ENCODE peak calls at places on chromosomes 7 and 10, in five cellular contexts. One of them, this sample, is unnamed.

GRCh38 chr10:117339569-117339968 is 35.7 kb downstream of the PDZD8 start:
- DNase-seq in A549: no peak
- DNase-seq in HepG2: no peak
- DNase-seq in H1: no peak
- DNase-seq in K562: no peak
- DNase-seq in this sample: no peak

GRCh38 chr7:99021941-99022560 is 121.9 kb downstream of the SMURF1 start:
- DNase-seq in A549: no peak
- DNase-seq in HepG2: no peak
- DNase-seq in H1: no peak
- DNase-seq in K562: no peak
- DNase-seq in this sample: no peak

GRCh38 chr7:55019691-55020480 is 1.1 kb downstream of the EGFR start:
- DNase-seq in A549: peak; percentile 62
- DNase-seq in HepG2: no peak
- DNase-seq in H1: peak; percentile 61
- DNase-seq in K562: no peak
- DNase-seq in this sample: peak; percentile 52

GRCh38 chr7:13879994-13880686 is 109.3 kb downstream of the ETV1 start:
- DNase-seq in A549: no peak
- DNase-seq in HepG2: no peak
- DNase-seq in H1: no peak
- DNase-seq in K562: no peak
- DNase-seq in this sample: no peak

GRCh38 chr10:131788386-131788785 is 112.4 kb upstream of the PPP2R2D start:
- DNase-seq in A549: no peak
- DNase-seq in HepG2: no peak
- DNase-seq in H1: no peak
- DNase-seq in K562: no peak
- DNase-seq in this sample: peak; percentile 38

GRCh38 chr10:60182691-60183090 is 207.0 kb downstream of the ANK3 start:
- DNase-seq in A549: no peak
- DNase-seq in HepG2: no peak
- DNase-seq in H1: no peak
- DNase-seq in K562: no peak
- DNase-seq in this sample: no peak

GRCh38 chr7:14377646-14378266 is 388.3 kb upstream of the ETV1 start:
- DNase-seq in A549: no peak
- DNase-seq in HepG2: no peak
- DNase-seq in H1: no peak
- DNase-seq in K562: no peak
- DNase-seq in this sample: no peak

GRCh38 chr10:1199897-1200721 is 143.9 kb downstream of the WDR37 start:
- DNase-seq in A549: no peak
- DNase-seq in HepG2: no peak
- DNase-seq in H1: peak; percentile 44
- DNase-seq in K562: no peak
- DNase-seq in this sample: peak; percentile 12

GRCh38 chr10:103616705-103617361 is 123.3 kb downstream of the NEURL1 start:
- DNase-seq in A549: no peak
- DNase-seq in HepG2: no peak
- DNase-seq in H1: no peak
- DNase-seq in K562: no peak
- DNase-seq in this sample: no peak

GRCh38 chr10:113322843-113323242 is 230.0 kb upstream of the HABP2 start:
- DNase-seq in A549: no peak
- DNase-seq in HepG2: no peak
- DNase-seq in H1: no peak
- DNase-seq in K562: no peak
- DNase-seq in this sample: no peak

GRCh38 chr7:108321359-108321758 is 134.9 kb downstream of the NRCAM start:
- DNase-seq in A549: no peak
- DNase-seq in HepG2: no peak
- DNase-seq in H1: no peak
- DNase-seq in K562: no peak
- DNase-seq in this sample: no peak

GRCh38 chr7:46479680-46480079 is 558.6 kb upstream of the IGFBP3 start:
- DNase-seq in A549: no peak
- DNase-seq in HepG2: no peak
- DNase-seq in H1: no peak
- DNase-seq in K562: no peak
- DNase-seq in this sample: no peak

GRCh38 chr7:91085175-91085574 is 179.1 kb upstream of the FZD1 start:
- DNase-seq in A549: no peak
- DNase-seq in HepG2: no peak
- DNase-seq in H1: no peak
- DNase-seq in K562: no peak
- DNase-seq in this sample: no peak

GRCh38 chr7:73768661-73769480 is 1.2 kb downstream of the CLDN3 start:
- DNase-seq in A549: no peak
- DNase-seq in HepG2: no peak
- DNase-seq in H1: no peak
- DNase-seq in K562: no peak
- DNase-seq in this sample: peak; percentile 23

GRCh38 chr10:117016271-117016670 is 11.3 kb upstream of the SHTN1 start:
- DNase-seq in A549: no peak
- DNase-seq in HepG2: no peak
- DNase-seq in H1: no peak
- DNase-seq in K562: no peak
- DNase-seq in this sample: no peak

GRCh38 chr10:3780766-3781457 is 4.1 kb downstream of the KLF6 start:
- DNase-seq in A549: no peak
- DNase-seq in HepG2: no peak
- DNase-seq in H1: no peak
- DNase-seq in K562: no peak
- DNase-seq in this sample: no peak

GRCh38 chr10:68897336-68897741 is 3.8 kb upstream of the DDX50 start:
- DNase-seq in A549: peak; percentile 49
- DNase-seq in HepG2: peak; percentile 64
- DNase-seq in H1: peak; percentile 59
- DNase-seq in K562: peak; percentile 64
- DNase-seq in this sample: peak; percentile 46

GRCh38 chr7:24659505-24659904 is 86.3 kb downstream of the PALS2 start:
- DNase-seq in A549: no peak
- DNase-seq in HepG2: no peak
- DNase-seq in H1: no peak
- DNase-seq in K562: no peak
- DNase-seq in this sample: no peak

GRCh38 chr7:151398446-151399304 is 11.2 kb downstream of the WDR86 start:
- DNase-seq in A549: no peak
- DNase-seq in HepG2: no peak
- DNase-seq in H1: no peak
- DNase-seq in K562: no peak
- DNase-seq in this sample: no peak

GRCh38 chr10:49605939-49606509 is 4.1 kb upstream of the SLC18A3 start:
- DNase-seq in A549: no peak
- DNase-seq in HepG2: no peak
- DNase-seq in H1: no peak
- DNase-seq in K562: no peak
- DNase-seq in this sample: peak; percentile 3

GRCh38 chr7:96397936-96398596 is 76.2 kb upstream of the SLC25A13 start:
- DNase-seq in A549: no peak
- DNase-seq in HepG2: no peak
- DNase-seq in H1: no peak
- DNase-seq in K562: no peak
- DNase-seq in this sample: peak; percentile 21

GRCh38 chr7:17671956-17672355 is 268.3 kb downstream of the SNX13 start:
- DNase-seq in A549: no peak
- DNase-seq in HepG2: no peak
- DNase-seq in H1: no peak
- DNase-seq in K562: no peak
- DNase-seq in this sample: no peak

GRCh38 chr7:100021297-100021696 is 5.9 kb downstream of the ZKSCAN1 start:
- DNase-seq in A549: no peak
- DNase-seq in HepG2: no peak
- DNase-seq in H1: no peak
- DNase-seq in K562: no peak
- DNase-seq in this sample: no peak

GRCh38 chr10:111875760-111876159 is 307.8 kb downstream of the GPAM start:
- DNase-seq in A549: no peak
- DNase-seq in HepG2: no peak
- DNase-seq in H1: no peak
- DNase-seq in K562: no peak
- DNase-seq in this sample: no peak

GRCh38 chr7:100818366-100818765 is 9.0 kb downstream of the EPHB4 start:
- DNase-seq in A549: no peak
- DNase-seq in HepG2: no peak
- DNase-seq in H1: no peak
- DNase-seq in K562: no peak
- DNase-seq in this sample: no peak

GRCh38 chr10:92242910-92243671 is 47.8 kb downstream of the CPEB3 start:
- DNase-seq in A549: no peak
- DNase-seq in HepG2: peak; percentile 58
- DNase-seq in H1: no peak
- DNase-seq in K562: peak; percentile 48
- DNase-seq in this sample: peak; percentile 40

GRCh38 chr10:115022754-115023153 is 70.4 kb upstream of the ATRNL1 start:
- DNase-seq in A549: no peak
- DNase-seq in HepG2: no peak
- DNase-seq in H1: peak; percentile 24
- DNase-seq in K562: no peak
- DNase-seq in this sample: no peak

GRCh38 chr10:28910960-28911359 is 233.6 kb downstream of the BAMBI start:
- DNase-seq in A549: no peak
- DNase-seq in HepG2: no peak
- DNase-seq in H1: no peak
- DNase-seq in K562: no peak
- DNase-seq in this sample: no peak

GRCh38 chr10:25157650-25158049 is 17.2 kb upstream of the GPR158 start:
- DNase-seq in A549: no peak
- DNase-seq in HepG2: no peak
- DNase-seq in H1: no peak
- DNase-seq in K562: no peak
- DNase-seq in this sample: no peak

GRCh38 chr10:7445474-7446135 is 34.8 kb upstream of the SFMBT2 start:
- DNase-seq in A549: no peak
- DNase-seq in HepG2: no peak
- DNase-seq in H1: no peak
- DNase-seq in K562: no peak
- DNase-seq in this sample: no peak

GRCh38 chr7:158531661-158532060 is 56.0 kb downstream of the PTPRN2 start:
- DNase-seq in A549: no peak
- DNase-seq in HepG2: no peak
- DNase-seq in H1: no peak
- DNase-seq in K562: no peak
- DNase-seq in this sample: no peak

GRCh38 chr7:28272461-28272877 is 91.9 kb upstream of the JAZF1 start:
- DNase-seq in A549: peak; percentile 43
- DNase-seq in HepG2: no peak
- DNase-seq in H1: no peak
- DNase-seq in K562: peak; percentile 27
- DNase-seq in this sample: peak; percentile 61

GRCh38 chr7:43198599-43199090 is 86.2 kb downstream of the HECW1 start:
- DNase-seq in A549: no peak
- DNase-seq in HepG2: no peak
- DNase-seq in H1: no peak
- DNase-seq in K562: no peak
- DNase-seq in this sample: no peak

GRCh38 chr7:104275900-104276299 is 52.5 kb upstream of the LHFPL3 start:
- DNase-seq in A549: no peak
- DNase-seq in HepG2: peak; percentile 4
- DNase-seq in H1: no peak
- DNase-seq in K562: no peak
- DNase-seq in this sample: no peak
- TF ChIP-seq JUN in A549: no peak
- TF ChIP-seq JUN in HepG2: no peak
- TF ChIP-seq JUN in H1: no peak
- TF ChIP-seq JUN in K562: no peak
- TF ChIP-seq JUN in this sample: no peak

GRCh38 chr7:139741813-139742344 is 35.9 kb downstream of the HIPK2 start:
- DNase-seq in A549: no peak
- DNase-seq in HepG2: no peak
- DNase-seq in H1: no peak
- DNase-seq in K562: no peak
- DNase-seq in this sample: no peak

GRCh38 chr7:139738772-139739171 is 39.0 kb downstream of the HIPK2 start:
- DNase-seq in A549: no peak
- DNase-seq in HepG2: no peak
- DNase-seq in H1: no peak
- DNase-seq in K562: no peak
- DNase-seq in this sample: no peak

GRCh38 chr7:139741239-139741638 is 36.6 kb downstream of the HIPK2 start:
- DNase-seq in A549: no peak
- DNase-seq in HepG2: no peak
- DNase-seq in H1: no peak
- DNase-seq in K562: no peak
- DNase-seq in this sample: no peak

GRCh38 chr7:139738101-139738489 is 39.7 kb downstream of the HIPK2 start:
- DNase-seq in A549: no peak
- DNase-seq in HepG2: peak; percentile 86
- DNase-seq in H1: no peak
- DNase-seq in K562: no peak
- DNase-seq in this sample: no peak

GRCh38 chr7:139739863-139740597 is 37.8 kb downstream of the HIPK2 start:
- DNase-seq in A549: no peak
- DNase-seq in HepG2: no peak
- DNase-seq in H1: no peak
- DNase-seq in K562: no peak
- DNase-seq in this sample: no peak
- TF ChIP-seq USF2 in A549: no peak
- TF ChIP-seq USF2 in HepG2: no peak
- TF ChIP-seq USF2 in H1: no peak
- TF ChIP-seq USF2 in K562: no peak
- TF ChIP-seq USF2 in this sample: no peak

GRCh38 chr10:63718006-63718405 is 196.8 kb downstream of the REEP3 start:
- DNase-seq in A549: no peak
- DNase-seq in HepG2: no peak
- DNase-seq in H1: no peak
- DNase-seq in K562: no peak
- DNase-seq in this sample: no peak

GRCh38 chr10:63716174-63716573 is 195.0 kb downstream of the REEP3 start:
- DNase-seq in A549: no peak
- DNase-seq in HepG2: no peak
- DNase-seq in H1: no peak
- DNase-seq in K562: no peak
- DNase-seq in this sample: no peak

GRCh38 chr10:63719174-63719856 is 198.1 kb downstream of the REEP3 start:
- DNase-seq in A549: no peak
- DNase-seq in HepG2: peak; percentile 27
- DNase-seq in H1: no peak
- DNase-seq in K562: no peak
- DNase-seq in this sample: no peak

GRCh38 chr10:63718453-63718852 is 197.3 kb downstream of the REEP3 start:
- DNase-seq in A549: no peak
- DNase-seq in HepG2: no peak
- DNase-seq in H1: no peak
- DNase-seq in K562: no peak
- DNase-seq in this sample: no peak

GRCh38 chr10:63717089-63717715 is 196.0 kb downstream of the REEP3 start:
- DNase-seq in A549: no peak
- DNase-seq in HepG2: no peak
- DNase-seq in H1: no peak
- DNase-seq in K562: no peak
- DNase-seq in this sample: no peak
- TF ChIP-seq JUN in A549: no peak
- TF ChIP-seq JUN in HepG2: no peak
- TF ChIP-seq JUN in H1: no peak
- TF ChIP-seq JUN in K562: no peak
- TF ChIP-seq JUN in this sample: no peak

GRCh38 chr10:15427836-15428414 is 56.8 kb upstream of the FAM171A1 start:
- DNase-seq in A549: no peak
- DNase-seq in HepG2: peak; percentile 41
- DNase-seq in H1: no peak
- DNase-seq in K562: peak; percentile 7
- DNase-seq in this sample: no peak
- TF ChIP-seq USF2 in A549: no peak
- TF ChIP-seq USF2 in HepG2: no peak
- TF ChIP-seq USF2 in H1: no peak
- TF ChIP-seq USF2 in K562: no peak
- TF ChIP-seq USF2 in this sample: no peak